ENCODE peak calls at places on chromosomes 4 and X, in six cellular contexts. C is heart left ventricle, T is left lung, N is pancreas, S is gastrocnemius medialis, X is RWPE2. L is an unnamed sample.

GRCh38 chr4:94957030-94957429 is 199.3 kb downstream of the BMPR1B start:
- ATAC-seq in C (no peak), T (no peak), N (no peak), S (no peak), X (no peak), L (no peak)

GRCh38 chrX:112736310-112736709 is 56.6 kb upstream of the LHFPL1 start:
- ATAC-seq in C (no peak), T (no peak), N (no peak), S (no peak), X (no peak), L (no peak)

GRCh38 chrX:129813662-129814061 is 30.0 kb downstream of the ZDHHC9 start:
- ATAC-seq in C (no peak), T (peak; percentile 55), N (no peak), S (no peak), X (no peak), L (no peak)

GRCh38 chr4:2253160-2254084 is 8.5 kb downstream of the MXD4 start:
- ATAC-seq in C (no peak), T (no peak), N (no peak), S (no peak), X (no peak), L (no peak)

GRCh38 chrX:53718073-53718472 is 31.6 kb upstream of the HUWE1 start:
- ATAC-seq in C (no peak), T (no peak), N (no peak), S (no peak), X (peak; percentile 29), L (no peak)

GRCh38 chr4:118224239-118224829 is 128.5 kb downstream of the PRSS12 start:
- ATAC-seq in C (no peak), T (peak; percentile 69), N (peak; percentile 68), S (no peak), X (peak; percentile 46), L (no peak)

GRCh38 chr4:22313974-22314373 is 201.9 kb downstream of the ADGRA3 start:
- ATAC-seq in C (no peak), T (no peak), N (no peak), S (no peak), X (no peak), L (no peak)

GRCh38 chrX:56726609-56727008 is 2.4 kb upstream of the NBDY start:
- ATAC-seq in C (no peak), T (peak; percentile 42), N (peak; percentile 57), S (no peak), X (peak; percentile 35), L (no peak)

GRCh38 chr4:100174985-100175383 is 15.3 kb downstream of the DDIT4L start:
- ATAC-seq in C (no peak), T (no peak), N (no peak), S (no peak), X (no peak), L (no peak)

GRCh38 chr4:55609393-55609821 is 17.4 kb upstream of the PDCL2 start:
- ATAC-seq in C (no peak), T (peak; percentile 95), N (no peak), S (no peak), X (peak; percentile 97), L (peak; percentile 74)

GRCh38 chr4:128917781-128918180 is 108.3 kb downstream of the JADE1 start:
- ATAC-seq in C (no peak), T (peak; percentile 36), N (peak; percentile 24), S (no peak), X (no peak), L (no peak)

GRCh38 chr4:144750348-144750747 is 104.4 kb downstream of the HHIP start:
- ATAC-seq in C (no peak), T (no peak), N (no peak), S (no peak), X (no peak), L (no peak)

GRCh38 chr4:41832961-41833360 is 84.4 kb upstream of the PHOX2B start:
- ATAC-seq in C (no peak), T (no peak), N (no peak), S (no peak), X (no peak), L (no peak)

GRCh38 chr4:164753873-164754488 is at the start of gene SMIM31:
- ATAC-seq in C (no peak), T (peak; percentile 22), N (peak; percentile 89), S (no peak), X (peak; percentile 21), L (no peak)

GRCh38 chr4:123786955-123787354 is 390.4 kb downstream of the SPRY1 start:
- ATAC-seq in C (peak; percentile 67), T (peak; percentile 52), N (peak; percentile 56), S (no peak), X (no peak), L (peak; percentile 23)

GRCh38 chrX:13008851-13009250 is 33.9 kb downstream of the TMSB4X start:
- ATAC-seq in C (no peak), T (no peak), N (no peak), S (no peak), X (no peak), L (no peak)

GRCh38 chr4:41319553-41319952 is 62.8 kb downstream of the UCHL1 start:
- ATAC-seq in C (no peak), T (peak; percentile 72), N (peak; percentile 76), S (no peak), X (peak; percentile 67), L (no peak)

GRCh38 chr4:28117067-28117756 is 1256.6 kb downstream of the STIM2 start:
- ATAC-seq in C (peak; percentile 48), T (no peak), N (no peak), S (no peak), X (no peak), L (no peak)

GRCh38 chr4:182449186-182449880 is 206.1 kb downstream of the TENM3 start:
- ATAC-seq in C (no peak), T (no peak), N (peak; percentile 2), S (peak; percentile 60), X (no peak), L (peak; percentile 22)

GRCh38 chr4:10655968-10656367 is 28.6 kb downstream of the CLNK start:
- ATAC-seq in C (no peak), T (no peak), N (peak; percentile 24), S (no peak), X (no peak), L (no peak)

GRCh38 chr4:169005453-169006099 is 4.5 kb downstream of the CBR4 start:
- ATAC-seq in C (no peak), T (no peak), N (no peak), S (no peak), X (no peak), L (no peak)

GRCh38 chr4:173211838-173212237 is 43.2 kb downstream of the GALNT7 start:
- ATAC-seq in C (no peak), T (peak; percentile 70), N (peak; percentile 60), S (no peak), X (peak; percentile 94), L (no peak)

GRCh38 chr4:139266208-139266582 is 13.8 kb downstream of the MGARP start:
- ATAC-seq in C (no peak), T (no peak), N (peak; percentile 40), S (no peak), X (no peak), L (no peak)

GRCh38 chr4:154485127-154485773 is 6.3 kb downstream of the DCHS2 start:
- ATAC-seq in C (no peak), T (no peak), N (no peak), S (no peak), X (no peak), L (no peak)

DNA sequence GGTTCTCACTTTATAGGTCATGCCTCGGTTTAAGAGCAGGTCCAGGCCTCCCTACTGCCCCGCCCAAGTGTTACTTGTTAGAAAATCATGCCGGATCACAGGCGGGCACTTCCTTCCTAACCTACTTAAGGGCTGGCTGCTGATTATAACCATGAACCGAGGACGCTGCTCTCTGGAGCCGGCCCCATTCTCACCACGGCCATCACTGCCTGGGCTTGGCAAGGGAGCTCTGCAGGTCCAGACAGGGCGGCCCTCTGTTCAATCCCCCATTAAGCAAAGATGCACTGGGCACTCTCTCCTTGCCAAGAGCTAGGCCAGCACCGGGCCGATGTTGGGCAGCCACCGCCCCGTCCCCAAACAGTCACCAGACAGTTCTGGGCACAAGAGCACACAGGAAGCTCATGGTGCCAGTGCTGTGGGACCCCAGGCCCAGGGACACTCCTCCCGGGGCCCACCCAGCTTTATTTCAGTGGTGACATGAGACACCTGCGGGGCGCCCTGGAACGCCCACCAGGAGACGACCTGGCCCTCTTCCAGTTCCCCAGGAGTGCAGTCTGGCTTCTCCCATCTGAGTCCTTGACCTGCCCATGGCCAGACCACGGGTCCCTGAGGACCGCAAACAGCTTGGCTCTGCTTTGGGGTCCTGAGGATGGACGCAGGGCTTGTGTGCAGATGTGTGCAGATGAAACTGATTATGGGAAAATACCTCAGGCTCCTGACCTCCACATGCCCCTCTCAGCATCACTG is 44.0 kb downstream of the ABLIM2 start:
- ATAC-seq in C (peak; percentile 1), T (no peak), N (peak; percentile 2), S (no peak), X (no peak), L (peak; percentile 3)
- H3K27me3 ChIP-seq in C (no peaks in the 10 kb centered on the region), T (peaks cover 13% of the 10 kb centered on the region), N (no peaks in the 10 kb centered on the region), S (no peaks in the 10 kb centered on the region), X (no peaks in the 10 kb centered on the region), L (no peaks in the 10 kb centered on the region)

GRCh38 chrX:33336783-33337182 is 125.4 kb upstream of the DMD start:
- ATAC-seq in C (peak; percentile 72), T (peak; percentile 54), N (peak; percentile 60), S (peak; percentile 82), X (peak; percentile 70), L (no peak)

DNA sequence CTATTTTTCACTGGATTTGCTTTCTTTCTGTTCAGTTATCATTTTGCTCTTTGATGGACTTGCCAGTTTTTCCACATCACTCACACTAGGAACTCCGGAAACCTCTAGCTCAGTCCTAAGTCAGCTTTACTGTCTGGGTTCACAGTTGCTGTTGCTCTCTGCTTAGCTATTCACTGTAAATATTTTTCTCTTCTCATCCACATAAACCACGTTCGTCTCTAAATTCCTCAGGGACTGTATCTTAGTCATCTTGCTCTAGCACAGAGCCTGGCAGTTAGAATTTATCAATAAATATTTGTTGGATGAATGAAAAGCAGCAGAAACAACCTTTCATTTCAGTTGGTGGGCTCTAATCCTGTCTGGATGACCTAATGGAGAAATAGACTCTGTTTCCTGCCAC is 119.4 kb upstream of the DMD start:
- ATAC-seq in C (no peak), T (no peak), N (no peak), S (no peak), X (no peak), L (no peak)
- H3K4me1 ChIP-seq in C (no peaks in the 10 kb centered on the region), T (no peaks in the 10 kb centered on the region), N (no peaks in the 10 kb centered on the region), S (no peaks in the 10 kb centered on the region), X (no peaks in the 10 kb centered on the region), L (no peaks in the 10 kb centered on the region)

DNA sequence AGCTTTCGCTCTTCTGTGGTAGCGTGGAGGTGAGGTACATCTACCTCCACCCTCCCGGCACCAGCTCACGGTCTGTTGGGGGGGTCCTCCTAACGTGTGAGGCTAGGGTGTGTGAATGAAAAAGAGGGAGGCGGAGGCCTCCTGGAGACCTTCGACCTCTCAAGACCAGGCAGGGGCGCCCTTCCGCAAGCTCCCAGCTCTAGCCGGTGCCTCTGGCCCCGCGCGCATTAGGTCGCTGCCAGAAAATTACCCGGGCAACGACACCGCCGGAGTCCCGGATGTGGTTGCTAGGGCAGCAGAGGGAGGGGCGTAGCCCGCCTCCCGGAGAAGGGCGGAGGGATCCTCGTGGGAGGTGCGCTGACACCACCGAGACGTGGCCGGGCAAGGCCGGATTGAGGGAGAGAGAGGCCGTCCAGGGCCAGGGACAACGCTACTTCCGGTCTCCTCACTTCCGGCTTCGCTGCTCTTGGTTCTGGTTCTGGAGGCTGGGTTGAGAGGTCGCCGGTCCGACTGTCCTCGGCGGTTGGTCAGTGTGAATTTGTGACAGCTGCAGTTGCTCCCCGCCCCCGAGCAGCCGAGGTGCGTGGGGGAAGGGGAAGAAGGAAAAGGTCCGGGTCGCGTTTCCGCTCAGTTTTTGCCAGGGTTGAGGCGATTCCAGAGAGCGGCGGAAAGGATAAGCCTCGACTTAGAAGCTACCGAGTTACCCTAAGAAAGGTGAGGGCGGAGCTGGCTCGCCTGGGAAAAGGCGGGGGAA is at the start of the genes ARFIP1 and TIGD4:
- ATAC-seq in C (peak; percentile 100), T (peak; percentile 99), N (peak; percentile 97), S (peak; percentile 97), X (peak; percentile 90), L (peak; percentile 99)
- TF ChIP-seq CTCF in C (no peak), T (no peak), N (no peak), S (peak; percentile 27), X (peak; percentile 51), L (no peak)

GRCh38 chr4:98659741-98660507 is 1.5 kb upstream of the TSPAN5 start:
- ATAC-seq in C (peak; percentile 49), T (peak; percentile 35), N (no peak), S (peak; percentile 92), X (peak; percentile 22), L (no peak)
- H3K27me3 ChIP-seq in C (no peaks in the 10 kb centered on the region), T (peaks cover 39% of the 10 kb centered on the region), N (no peaks in the 10 kb centered on the region), S (no peaks in the 10 kb centered on the region), X (no peaks in the 10 kb centered on the region), L (no peaks in the 10 kb centered on the region)